ENCODE peak calls at places on chromosomes 6 and 20, in ten cellular contexts. Q is AG04449; B is activated CD8-positive, alpha-beta memory T cell treated with anti-CD3 and anti-CD28 coated beads for 1 hour; Z is LoVo; W is HEK293T; D is choroid plexus epithelial cell; Y is T-cell; G is ureter; M is occipital lobe; L is EH. T is an unnamed sample.

GRCh38 chr20:38727602-38728236 is 3.4 kb downstream of the SLC32A1 start:
- DNase-seq in Q (no peak), B (no peak), Z (no peak), W (no peak), D (no peak), Y (no peak), G (no peak), M (no peak), L (no peak), T (no peak)

GRCh38 chr20:58019850-58020625 is 208.4 kb downstream of the ANKRD60 start:
- DNase-seq in Q (no peak), B (no peak), Z (no peak), W (no peak), D (no peak), Y (no peak), G (no peak), M (no peak), L (no peak), T (no peak)

GRCh38 chr6:26022737-26023136 is 60.1 kb downstream of the TRIM38 start:
- DNase-seq in Q (no peak), B (no peak), Z (no peak), W (no peak), D (no peak), Y (no peak), G (no peak), M (no peak), L (no peak), T (no peak)

GRCh38 chr6:45423111-45423900 is 45.6 kb upstream of the SUPT3H start:
- DNase-seq in Q (no peak), B (no peak), Z (no peak), W (no peak), D (peak; percentile 32), Y (peak; percentile 14), G (peak; percentile 46), M (no peak), L (peak; percentile 41), T (peak; percentile 30)

GRCh38 chr20:19025430-19026120 is 186.9 kb upstream of the SLC24A3 start:
- DNase-seq in Q (no peak), B (no peak), Z (no peak), W (no peak), D (no peak), Y (no peak), G (peak; percentile 1), M (no peak), L (no peak), T (no peak)

GRCh38 chr6:29797120-29797519 is 30.5 kb upstream of the HLA-G start:
- DNase-seq in Q (no peak), B (no peak), Z (no peak), W (no peak), D (peak; percentile 23), Y (no peak), G (no peak), M (no peak), L (peak; percentile 13), T (peak; percentile 89)

GRCh38 chr6:116779569-116780164 is 14.1 kb upstream of the FAM162B start:
- DNase-seq in Q (no peak), B (no peak), Z (peak; percentile 41), W (peak; percentile 46), D (peak; percentile 72), Y (no peak), G (no peak), M (no peak), L (peak; percentile 41), T (peak; percentile 51)

GRCh38 chr6:84912472-84913143 is 148.2 kb upstream of the TBX18 start:
- DNase-seq in Q (no peak), B (no peak), Z (no peak), W (no peak), D (no peak), Y (no peak), G (no peak), M (no peak), L (no peak), T (no peak)

GRCh38 chr20:43751167-43752050 is 24.6 kb upstream of the GTSF1L start:
- DNase-seq in Q (no peak), B (no peak), Z (no peak), W (no peak), D (peak; percentile 92), Y (no peak), G (no peak), M (no peak), L (peak; percentile 84), T (peak; percentile 76)

GRCh38 chr6:154319231-154319858 is 37.3 kb downstream of the IPCEF1 start:
- DNase-seq in Q (peak; percentile 82), B (no peak), Z (no peak), W (no peak), D (peak; percentile 58), Y (no peak), G (no peak), M (no peak), L (peak; percentile 89), T (peak; percentile 79)

GRCh38 chr6:47743744-47744143 is 38.1 kb upstream of the OPN5 start:
- DNase-seq in Q (no peak), B (no peak), Z (no peak), W (no peak), D (peak; percentile 23), Y (no peak), G (no peak), M (no peak), L (no peak), T (no peak)

GRCh38 chr20:61120595-61121515 is 131.2 kb upstream of the CDH4 start:
- DNase-seq in Q (no peak), B (no peak), Z (peak; percentile 2), W (no peak), D (peak; percentile 59), Y (no peak), G (peak; percentile 62), M (no peak), L (peak; percentile 62), T (peak; percentile 88)

GRCh38 chr20:22374678-22375590 is 209.4 kb downstream of the FOXA2 start:
- DNase-seq in Q (no peak), B (no peak), Z (no peak), W (no peak), D (peak; percentile 74), Y (no peak), G (no peak), M (no peak), L (no peak), T (no peak)

GRCh38 chr6:63844287-63844686 is 208.7 kb downstream of the PHF3 start:
- DNase-seq in Q (peak; percentile 10), B (no peak), Z (no peak), W (no peak), D (peak; percentile 47), Y (no peak), G (no peak), M (no peak), L (peak; percentile 48), T (no peak)

GRCh38 chr6:41914343-41914742 is 6.6 kb downstream of the MED20 start:
- DNase-seq in Q (no peak), B (no peak), Z (no peak), W (no peak), D (no peak), Y (no peak), G (no peak), M (no peak), L (no peak), T (no peak)

GRCh38 chr6:72216222-72217106 is 330.1 kb downstream of the RIMS1 start:
- DNase-seq in Q (no peak), B (no peak), Z (no peak), W (no peak), D (no peak), Y (no peak), G (no peak), M (no peak), L (no peak), T (no peak)

T was measured in kidney tubule cell.